ENCODE peak calls at places on chromosomes 13 and 19, in six cellular contexts. U, Z, R, T, D and A are unnamed samples. For H3K9me3, the result is how much of the 10 kb centered on the place peaks cover.

GRCh38 chr13:112962911-112963625 is 5.9 kb upstream of the MCF2L start:
- DNase-seq in U (no peak), Z (no peak), R (no peak), T (no peak), D (no peak), A (peak)

GRCh38 chr13:51643882-51644281 is 59.6 kb downstream of the WDFY2 start:
- DNase-seq in U (no peak), Z (no peak), R (no peak), T (peak), D (no peak), A (no peak)

GRCh38 chr13:49165798-49166752 is 54.1 kb upstream of the MLNR start:
- DNase-seq in U (peak), Z (no peak), R (no peak), T (no peak), D (no peak), A (no peak)

GRCh38 chr13:78431328-78431727 is 172.0 kb downstream of the POU4F1 start:
- DNase-seq in U (no peak), Z (no peak), R (no peak), T (no peak), D (no peak), A (no peak)

GRCh38 chr13:50910483-50910805 is 853 bp downstream of the RNASEH2B start:
- DNase-seq in U (no peak), Z (no peak), R (no peak), T (peak), D (no peak), A (no peak)

GRCh38 chr19:6737284-6737872 is at the start of gene GPR108:
- DNase-seq in U (peak), Z (peak), R (peak), T (peak), D (peak), A (peak)

GRCh38 chr19:40200352-40201099 is 9.3 kb downstream of the MAP3K10 start:
- DNase-seq in U (no peak), Z (no peak), R (no peak), T (peak), D (no peak), A (no peak)

GRCh38 chr13:102401755-102402154 is at the start of gene FGF14:
- DNase-seq in U (no peak), Z (no peak), R (no peak), T (no peak), D (no peak), A (no peak)

GRCh38 chr13:44078806-44079378 is 199.2 kb downstream of the LACC1 start:
- DNase-seq in U (no peak), Z (no peak), R (no peak), T (no peak), D (no peak), A (no peak)

GRCh38 chr13:43132228-43132627 is 108.8 kb downstream of the DNAJC15 start:
- DNase-seq in U (no peak), Z (no peak), R (no peak), T (peak), D (no peak), A (no peak)

GRCh38 chr19:57350877-57351805 is at the start of gene ZNF304:
- DNase-seq in U (peak), Z (peak), R (peak), T (peak), D (peak), A (peak)

GRCh38 chr19:41741244-41741554 is 14.1 kb upstream of the CEACAM6 start:
- DNase-seq in U (no peak), Z (no peak), R (no peak), T (no peak), D (no peak), A (no peak)

GRCh38 chr19:41734585-41734984 is 20.7 kb upstream of the CEACAM6 start:
- DNase-seq in U (no peak), Z (no peak), R (no peak), T (no peak), D (peak), A (peak)

GRCh38 chr19:41735071-41735623 is 20.2 kb upstream of the CEACAM6 start:
- DNase-seq in U (no peak), Z (no peak), R (no peak), T (no peak), D (no peak), A (no peak)

GRCh38 chr19:41740415-41741243 is 14.7 kb upstream of the CEACAM6 start:
- DNase-seq in U (no peak), Z (no peak), R (no peak), T (no peak), D (no peak), A (no peak)

DNA sequence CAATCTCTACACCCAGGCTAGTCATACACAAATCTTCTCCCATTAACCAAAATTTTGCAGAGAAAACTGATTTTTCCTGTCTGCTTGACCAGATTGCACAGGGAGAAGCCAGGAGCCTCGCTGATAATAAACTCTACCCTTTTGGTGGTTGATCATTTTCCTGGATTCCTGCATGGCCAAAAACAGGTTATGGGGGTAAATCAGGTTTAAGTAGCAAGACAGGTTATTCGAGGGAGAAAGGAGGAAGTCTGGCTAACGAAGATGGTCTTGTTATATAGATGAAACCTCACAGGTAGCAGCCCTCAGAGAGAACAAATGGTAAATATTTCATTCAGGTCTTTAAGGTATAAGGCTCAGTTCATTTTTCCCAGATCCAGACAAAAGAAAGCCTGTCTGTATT is 16.0 kb upstream of the CEACAM6 start:
- DNase-seq in U (no peak), Z (no peak), R (no peak), T (no peak), D (no peak), A (no peak)
- H3K9me3 ChIP-seq in U (under half), Z (under half), R (under half), T (under half), D (under half), A (under half)

DNA sequence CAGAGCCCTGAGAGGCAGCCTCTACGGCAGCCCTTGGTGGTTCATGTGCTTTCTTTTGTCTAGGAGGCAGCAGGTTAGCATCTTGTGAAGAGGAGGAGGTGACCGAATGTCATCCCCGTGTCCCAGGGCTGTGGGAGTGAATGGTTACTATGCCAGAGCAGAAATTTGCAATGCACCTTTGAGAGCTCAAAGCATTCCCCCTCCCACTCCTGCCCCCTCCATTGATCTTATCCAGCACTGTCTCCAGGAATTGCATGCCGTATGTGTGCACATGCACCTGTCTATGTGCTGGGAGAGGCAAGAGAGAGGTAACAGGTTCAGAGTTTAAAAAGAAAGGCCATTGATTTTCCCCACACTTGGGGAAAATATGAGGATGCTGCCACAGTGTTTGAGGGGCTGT is 10.2 kb downstream of the RASL11A start:
- DNase-seq in U (no peak), Z (no peak), R (no peak), T (no peak), D (no peak), A (no peak)
- H3K9me3 ChIP-seq in U (under half), Z (under half), R (under half), T (under half), D (under half), A (under half)

DNA sequence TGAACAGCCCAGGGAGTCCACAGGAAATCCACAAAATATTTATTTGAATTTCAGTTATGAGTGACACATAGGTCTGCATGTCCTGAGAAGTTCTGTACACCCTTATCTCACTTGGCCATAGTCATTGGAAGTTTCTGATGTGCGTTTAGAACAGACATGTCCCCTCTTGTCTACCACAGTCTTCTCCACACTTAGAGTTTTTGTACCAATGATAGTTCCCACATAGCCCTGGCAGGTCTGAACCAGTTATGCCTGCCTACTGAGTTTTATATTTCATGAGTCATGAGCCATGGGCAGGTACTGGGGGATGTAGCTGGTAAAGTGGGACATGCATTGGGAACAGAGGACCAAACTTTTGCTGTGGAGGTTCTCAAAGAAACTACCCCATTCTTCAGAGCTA is 11.3 kb downstream of the ZNF132 start:
- DNase-seq in U (no peak), Z (no peak), R (no peak), T (no peak), D (no peak), A (no peak)
- H3K9me3 ChIP-seq in U (under half), Z (under half), R (half or more), T (under half), D (half or more), A (under half)

DNA sequence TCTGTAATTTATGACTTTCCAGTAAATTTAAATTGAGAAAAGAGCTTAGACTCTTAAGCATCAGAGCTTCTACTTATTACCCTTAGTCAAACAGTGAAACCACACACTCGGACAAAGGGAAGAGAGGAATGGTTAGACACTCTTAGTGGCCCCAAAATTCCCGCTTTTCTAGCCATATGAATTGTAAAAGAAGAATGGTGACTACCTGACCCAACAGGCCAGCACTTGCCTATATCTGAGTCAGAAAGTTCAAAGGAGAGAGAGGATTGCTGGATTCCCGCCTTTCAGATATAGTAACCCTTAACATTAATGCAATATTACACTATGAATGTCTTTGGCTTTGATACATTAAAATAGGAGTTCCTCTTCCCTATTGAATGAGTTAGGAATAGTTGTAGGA is 317.3 kb downstream of the PCDH17 start:
- DNase-seq in U (no peak), Z (no peak), R (no peak), T (no peak), D (no peak), A (no peak)
- H3K9me3 ChIP-seq in U (under half), Z (under half), R (under half), T (under half), D (under half), A (under half)

DNA sequence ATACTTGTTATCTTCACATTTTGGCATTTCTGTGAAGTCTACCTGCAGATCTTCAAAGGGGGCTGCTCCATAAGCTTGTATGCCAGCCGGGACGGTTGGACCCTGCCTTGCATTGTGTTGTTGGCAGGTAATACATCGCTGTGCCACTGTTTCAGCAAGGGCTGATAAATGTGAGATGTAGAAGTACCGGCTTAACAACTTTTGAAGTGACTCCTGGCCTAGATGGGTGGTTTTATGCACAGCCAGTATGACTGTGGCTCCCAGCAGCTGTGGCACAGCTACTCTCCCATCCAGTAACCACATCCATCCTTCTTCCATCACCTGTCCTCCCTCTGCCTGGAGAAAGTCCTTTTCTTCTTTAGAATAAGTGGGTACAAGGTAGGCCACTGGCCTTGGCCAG is 19.7 kb downstream of the ZNF700 start:
- DNase-seq in U (no peak), Z (no peak), R (no peak), T (no peak), D (no peak), A (no peak)
- H3K9me3 ChIP-seq in U (under half), Z (half or more), R (half or more), T (half or more), D (half or more), A (under half)

GRCh38 chr19:55635334-55635717 is 5.5 kb upstream of the ZNF580 start:
- DNase-seq in U (no peak), Z (no peak), R (no peak), T (no peak), D (no peak), A (peak)
- H3K9me3 ChIP-seq in U (under half), Z (under half), R (under half), T (under half), D (under half), A (under half)

GRCh38 chr19:410243-410781 is 1.4 kb upstream of the C2CD4C start:
- DNase-seq in U (peak), Z (no peak), R (no peak), T (no peak), D (no peak), A (no peak)
- H3K9me3 ChIP-seq in U (under half), Z (under half), R (under half), T (under half), D (under half), A (under half)

GRCh38 chr19:23528376-23528775 is 133.1 kb upstream of the ZNF91 start:
- DNase-seq in U (no peak), Z (no peak), R (no peak), T (no peak), D (no peak), A (no peak)

GRCh38 chr19:23526302-23526701 is 131.0 kb upstream of the ZNF91 start:
- DNase-seq in U (no peak), Z (no peak), R (no peak), T (no peak), D (no peak), A (no peak)

GRCh38 chr19:23527797-23528196 is 132.5 kb upstream of the ZNF91 start:
- DNase-seq in U (no peak), Z (no peak), R (no peak), T (no peak), D (no peak), A (no peak)

GRCh38 chr19:23531976-23532375 is 136.7 kb upstream of the ZNF91 start:
- DNase-seq in U (no peak), Z (no peak), R (no peak), T (no peak), D (no peak), A (no peak)

GRCh38 chr19:23531231-23531790 is 136.0 kb upstream of the ZNF91 start:
- DNase-seq in U (no peak), Z (no peak), R (no peak), T (no peak), D (no peak), A (no peak)
- H3K9me3 ChIP-seq in U (under half), Z (under half), R (under half), T (under half), D (under half), A (half or more)

GRCh38 chr13:111873676-111874178 is 193.2 kb upstream of the SOX1 start:
- DNase-seq in U (no peak), Z (no peak), R (no peak), T (no peak), D (no peak), A (no peak)

GRCh38 chr13:111876506-111876905 is 190.4 kb upstream of the SOX1 start:
- DNase-seq in U (no peak), Z (no peak), R (no peak), T (no peak), D (no peak), A (peak)

GRCh38 chr13:111872475-111873150 is 194.3 kb upstream of the SOX1 start:
- DNase-seq in U (no peak), Z (no peak), R (no peak), T (no peak), D (no peak), A (no peak)

GRCh38 chr13:111875922-111876321 is 191.0 kb upstream of the SOX1 start:
- DNase-seq in U (no peak), Z (no peak), R (no peak), T (no peak), D (no peak), A (peak)

GRCh38 chr13:111874981-111875380 is 192.0 kb upstream of the SOX1 start:
- DNase-seq in U (no peak), Z (no peak), R (no peak), T (no peak), D (no peak), A (no peak)
- H3K9me3 ChIP-seq in U (under half), Z (under half), R (under half), T (under half), D (under half), A (under half)

GRCh38 chr19:9296336-9296735 is 13.3 kb downstream of the ZNF699 start:
- DNase-seq in U (no peak), Z (no peak), R (no peak), T (no peak), D (no peak), A (no peak)
- H3K9me3 ChIP-seq in U (under half), Z (half or more), R (under half), T (half or more), D (half or more), A (under half)